ENCODE peak calls at places on chromosomes 12 and 14, in five cellular contexts. S is CD8-positive, alpha-beta memory T cell; N is SK-N-SH; Q is sigmoid colon; W is breast epithelium. O is an unnamed sample.

GRCh38 chr14:62694075-62694474 is 351.2 kb downstream of the KCNH5 start:
- DNase-seq in S (no peak), N (no peak), Q (no peak), W (no peak), O (no peak)

GRCh38 chr12:116455540-116456306 is 103.5 kb upstream of the MAP1LC3B2 start:
- DNase-seq in S (no peak), N (peak; percentile 38), Q (peak; percentile 96), W (peak; percentile 93), O (no peak)

GRCh38 chr12:23455283-23455682 is 494.2 kb downstream of the SOX5 start:
- DNase-seq in S (no peak), N (no peak), Q (no peak), W (no peak), O (no peak)

GRCh38 chr14:95311752-95312151 is 8.0 kb downstream of the CLMN start:
- DNase-seq in S (no peak), N (no peak), Q (no peak), W (no peak), O (peak; percentile 72)

GRCh38 chr12:42960087-42960527 is 370.6 kb upstream of the PRICKLE1 start:
- DNase-seq in S (no peak), N (no peak), Q (no peak), W (peak; percentile 41), O (no peak)

GRCh38 chr12:109890620-109891019 is 9.5 kb upstream of the TCHP start:
- DNase-seq in S (no peak), N (no peak), Q (no peak), W (no peak), O (no peak)

GRCh38 chr12:195951-196350 is 18.0 kb downstream of the SLC6A12 start:
- DNase-seq in S (no peak), N (no peak), Q (no peak), W (no peak), O (no peak)

GRCh38 chr12:104384141-104384880 is 72.4 kb upstream of the CHST11 start:
- DNase-seq in S (no peak), N (no peak), Q (no peak), W (no peak), O (no peak)

GRCh38 chr14:90554341-90554740 is 157.5 kb downstream of the CALM1 start:
- DNase-seq in S (peak; percentile 11), N (no peak), Q (peak; percentile 79), W (peak; percentile 57), O (peak; percentile 77)

GRCh38 chr14:76924363-76925151 is 98.3 kb downstream of the LRRC74A start:
- DNase-seq in S (peak; percentile 72), N (peak; percentile 85), Q (no peak), W (no peak), O (no peak)

GRCh38 chr12:105928436-105928835 is 210.3 kb downstream of the NUAK1 start:
- DNase-seq in S (no peak), N (no peak), Q (no peak), W (peak; percentile 83), O (no peak)

GRCh38 chr12:113347107-113347506 is 11.3 kb upstream of the PLBD2 start:
- DNase-seq in S (no peak), N (no peak), Q (no peak), W (no peak), O (no peak)

GRCh38 chr12:2027379-2027778 is 23.1 kb upstream of the DCP1B start:
- DNase-seq in S (no peak), N (no peak), Q (no peak), W (no peak), O (no peak)

GRCh38 chr12:3456809-3457208 is 34.2 kb upstream of the PRMT8 start:
- DNase-seq in S (no peak), N (peak; percentile 30), Q (no peak), W (no peak), O (no peak)

GRCh38 chr14:24298892-24299254 is 707 bp downstream of the DHRS1 start:
- DNase-seq in S (no peak), N (no peak), Q (no peak), W (peak; percentile 41), O (no peak)

GRCh38 chr12:114858388-114859146 is 174.6 kb upstream of the TBX3 start:
- DNase-seq in S (no peak), N (no peak), Q (no peak), W (no peak), O (no peak)

GRCh38 chr14:54784060-54784459 is 118.6 kb downstream of the GCH1 start:
- DNase-seq in S (no peak), N (no peak), Q (peak; percentile 52), W (no peak), O (no peak)

GRCh38 chr12:31833541-31833840 is 104.7 kb upstream of the AMN1 start:
- DNase-seq in S (no peak), N (no peak), Q (no peak), W (no peak), O (no peak)

GRCh38 chr12:42372154-42372791 is 46.3 kb downstream of the PPHLN1 start:
- DNase-seq in S (no peak), N (peak; percentile 54), Q (no peak), W (no peak), O (no peak)

GRCh38 chr12:100229036-100229635 is 28.5 kb downstream of the ACTR6 start:
- DNase-seq in S (no peak), N (no peak), Q (no peak), W (no peak), O (no peak)

GRCh38 chr12:31226639-31227038 is 99.3 kb downstream of the SINHCAF start:
- DNase-seq in S (no peak), N (peak; percentile 76), Q (no peak), W (no peak), O (no peak)

GRCh38 chr14:90561920-90562319 is 165.1 kb downstream of the CALM1 start:
- DNase-seq in S (no peak), N (no peak), Q (no peak), W (no peak), O (no peak)

DNA sequence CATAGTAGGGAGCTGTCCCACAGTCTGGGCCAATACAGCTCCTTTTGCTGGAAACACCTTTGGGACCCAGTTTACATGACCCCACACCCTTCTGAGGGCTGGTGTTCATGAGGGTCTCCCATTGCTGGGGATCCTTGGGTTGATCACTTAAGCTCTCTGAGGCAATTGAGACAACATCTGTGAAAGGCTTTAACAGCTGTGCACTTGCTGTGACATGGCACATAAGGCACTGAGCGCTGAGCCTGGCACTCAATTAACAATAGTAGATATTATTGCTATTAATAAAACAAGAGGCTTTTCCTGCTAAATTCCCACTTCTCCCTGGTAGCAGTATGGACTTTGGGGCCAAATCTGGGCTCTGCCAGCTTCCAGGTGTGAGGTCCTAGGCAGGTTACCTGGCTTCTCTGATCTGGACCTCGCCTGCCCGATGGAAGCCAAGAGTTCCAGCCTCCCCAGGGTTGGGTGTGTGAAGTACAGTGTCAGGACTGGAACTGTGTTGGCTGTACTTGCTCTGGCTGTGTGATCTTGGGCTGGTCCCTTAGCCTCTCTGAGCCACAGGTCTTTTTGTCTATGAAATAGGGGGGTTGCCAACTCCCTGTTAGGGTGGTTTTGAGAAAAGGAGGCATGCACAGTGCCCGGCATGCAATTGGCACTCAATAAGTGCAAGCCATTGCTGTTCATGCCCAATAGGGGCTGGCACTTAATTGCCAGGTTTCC is 3.1 kb downstream of the SH2B3 start:
- DNase-seq in S (no peak), N (no peak), Q (no peak), W (no peak), O (no peak)
- H3K27ac ChIP-seq in S (peak overlapping the region; percentile 47), N (peak overlapping the region; percentile 87), Q (peak overlapping the region; percentile 68), W (peak overlapping the region; percentile 89), O (peak overlapping the region; percentile 84)

GRCh38 chr12:65446901-65447300 is 168.4 kb downstream of the MSRB3 start:
- DNase-seq in S (no peak), N (no peak), Q (no peak), W (no peak), O (no peak)

GRCh38 chr12:65450610-65451009 is 172.1 kb downstream of the MSRB3 start:
- DNase-seq in S (no peak), N (no peak), Q (no peak), W (no peak), O (no peak)

GRCh38 chr12:65454115-65454823 is 175.8 kb downstream of the MSRB3 start:
- DNase-seq in S (no peak), N (no peak), Q (no peak), W (no peak), O (no peak)

DNA sequence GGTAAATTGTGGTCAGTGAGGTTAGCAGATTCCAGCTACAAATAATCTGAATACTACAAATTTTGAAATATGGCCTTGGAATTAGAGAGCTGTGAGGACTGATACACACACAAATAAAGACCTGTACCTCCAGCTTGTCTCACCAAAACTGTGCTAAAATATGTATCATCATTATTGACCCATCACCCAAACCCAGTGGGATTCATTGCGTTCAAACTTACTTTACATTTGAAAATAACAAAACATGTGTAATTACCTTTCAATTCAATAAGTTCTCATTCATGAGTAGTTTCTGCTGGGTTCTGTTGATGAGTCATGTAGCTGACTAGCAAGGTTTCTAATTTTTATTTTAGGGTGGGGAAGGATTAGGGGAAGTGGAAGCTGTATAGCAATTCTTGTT is 170.9 kb downstream of the MSRB3 start:
- DNase-seq in S (no peak), N (no peak), Q (no peak), W (no peak), O (no peak)
- H3K27ac ChIP-seq in S (no peak overlapping the region), N (peak overlapping the region; percentile 27), Q (no peak overlapping the region), W (no peak overlapping the region), O (no peak overlapping the region)

DNA sequence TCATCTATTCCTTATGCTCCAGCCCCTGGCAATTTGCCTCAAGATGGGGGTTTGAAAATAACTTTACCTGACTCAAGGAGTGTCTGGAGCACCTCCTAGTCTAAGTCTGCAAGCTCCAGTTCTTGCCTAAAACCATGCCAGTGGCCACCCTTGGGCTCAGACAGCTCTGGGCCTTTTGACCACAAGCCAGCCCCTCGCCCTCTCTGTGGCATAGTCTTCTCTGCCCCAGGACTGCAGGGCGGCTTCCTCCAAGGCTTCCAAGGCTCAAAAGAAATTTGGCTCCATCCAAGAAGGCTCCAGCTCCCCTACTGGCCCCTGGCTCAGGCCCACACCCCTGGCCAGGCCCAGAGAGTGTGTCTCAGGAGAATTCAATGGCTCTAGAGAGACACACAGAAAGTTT is 14.8 kb downstream of the ACVRL1 start:
- DNase-seq in S (no peak), N (no peak), Q (peak; percentile 43), W (no peak), O (peak; percentile 35)
- H3K27ac ChIP-seq in S (no peak overlapping the region), N (no peak overlapping the region), Q (peak overlapping the region; percentile 71), W (peak overlapping the region; percentile 89), O (peak overlapping the region; percentile 68)

DNA sequence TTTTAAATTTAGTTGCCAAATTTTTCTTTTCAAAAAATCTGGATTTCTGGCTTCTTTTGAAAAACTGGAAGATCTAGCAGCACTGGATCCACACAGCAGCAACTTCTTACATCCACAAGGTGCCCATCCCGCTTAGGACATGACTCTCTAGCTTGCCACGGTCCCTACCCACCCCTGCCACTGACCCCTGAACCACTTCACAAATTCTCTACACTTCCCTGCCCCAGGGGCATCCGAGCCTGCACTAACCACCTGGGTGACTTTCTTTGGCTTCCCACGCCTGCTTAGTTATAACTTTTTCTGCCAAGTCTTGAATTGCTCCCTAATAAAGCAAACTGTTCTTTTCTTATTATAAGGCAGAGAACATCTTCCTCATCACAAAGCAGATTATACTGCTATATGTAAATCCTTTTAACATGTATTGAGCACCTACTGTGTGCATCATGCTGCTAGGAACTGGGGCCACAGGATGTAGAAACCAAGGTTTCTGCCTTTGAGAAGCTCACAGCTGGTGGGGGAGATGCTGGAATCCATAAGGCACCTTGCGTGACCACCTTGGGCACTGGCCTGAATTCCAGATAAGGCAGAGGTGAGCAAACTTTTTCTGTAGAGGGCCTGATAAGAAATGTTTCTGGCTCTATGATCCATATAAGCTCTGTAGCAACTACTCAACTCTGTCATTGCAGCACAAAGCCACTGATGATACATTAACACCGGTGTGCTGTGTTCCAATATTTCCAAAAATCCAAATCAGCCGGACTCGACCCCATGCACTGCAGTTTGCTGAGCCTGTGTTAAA is 59.8 kb downstream of the ACTN1 start:
- DNase-seq in S (no peak), N (no peak), Q (no peak), W (no peak), O (no peak)
- H3K27ac ChIP-seq in S (no peak overlapping the region), N (no peak overlapping the region), Q (peak overlapping the region; percentile 98), W (peak overlapping the region; percentile 30), O (no peak overlapping the region)